ENCODE peak calls at places on chromosomes 12 and 14, in five cellular contexts. One of them, this sample, is unnamed.

GRCh38 chr12:32889073-32889760 is 7.4 kb downstream of the PKP2 start:
- DNase-seq in activated CD8-positive, alpha-beta memory T cell treated with anti-CD3 and anti-CD28 coated beads for 1 hour: no peak
- DNase-seq in mucosa of descending colon: no peak
- DNase-seq in posterior vena cava: no peak
- DNase-seq in activated CD4-positive, alpha-beta T cell treated with anti-CD3 and anti-CD28 coated beads, Interleukin-2, amount 50 U/mL, for 1 hour: no peak
- DNase-seq in this sample: no peak

GRCh38 chr14:68285421-68286179 is 466.0 kb downstream of the RAD51B start:
- DNase-seq in activated CD4-positive, alpha-beta T cell treated with anti-CD3 and anti-CD28 coated beads, Interleukin-2, amount 50 U/mL, for 1 hour: peak
- DNase-seq in posterior vena cava: no peak
- DNase-seq in activated CD8-positive, alpha-beta memory T cell treated with anti-CD3 and anti-CD28 coated beads for 1 hour: peak
- DNase-seq in mucosa of descending colon: no peak
- DNase-seq in this sample: no peak

GRCh38 chr14:58730793-58731464 is 93.2 kb downstream of the DACT1 start:
- DNase-seq in posterior vena cava: no peak
- DNase-seq in mucosa of descending colon: no peak
- DNase-seq in activated CD8-positive, alpha-beta memory T cell treated with anti-CD3 and anti-CD28 coated beads for 1 hour: no peak
- DNase-seq in activated CD4-positive, alpha-beta T cell treated with anti-CD3 and anti-CD28 coated beads, Interleukin-2, amount 50 U/mL, for 1 hour: no peak
- DNase-seq in this sample: peak

GRCh38 chr14:74980746-74981661 is 21.7 kb upstream of the EIF2B2 start:
- DNase-seq in mucosa of descending colon: no peak
- DNase-seq in activated CD4-positive, alpha-beta T cell treated with anti-CD3 and anti-CD28 coated beads, Interleukin-2, amount 50 U/mL, for 1 hour: no peak
- DNase-seq in activated CD8-positive, alpha-beta memory T cell treated with anti-CD3 and anti-CD28 coated beads for 1 hour: no peak
- DNase-seq in posterior vena cava: peak
- DNase-seq in this sample: no peak

GRCh38 chr14:99758121-99758871 is 34.9 kb upstream of the EML1 start:
- DNase-seq in mucosa of descending colon: no peak
- DNase-seq in activated CD8-positive, alpha-beta memory T cell treated with anti-CD3 and anti-CD28 coated beads for 1 hour: no peak
- DNase-seq in posterior vena cava: peak
- DNase-seq in activated CD4-positive, alpha-beta T cell treated with anti-CD3 and anti-CD28 coated beads, Interleukin-2, amount 50 U/mL, for 1 hour: no peak
- DNase-seq in this sample: peak

GRCh38 chr14:88683119-88683518 is 109.6 kb downstream of the EML5 start:
- DNase-seq in posterior vena cava: no peak
- DNase-seq in activated CD4-positive, alpha-beta T cell treated with anti-CD3 and anti-CD28 coated beads, Interleukin-2, amount 50 U/mL, for 1 hour: no peak
- DNase-seq in activated CD8-positive, alpha-beta memory T cell treated with anti-CD3 and anti-CD28 coated beads for 1 hour: no peak
- DNase-seq in mucosa of descending colon: no peak
- DNase-seq in this sample: no peak

GRCh38 chr14:75310295-75311059 is 31.8 kb downstream of the FOS start:
- DNase-seq in activated CD8-positive, alpha-beta memory T cell treated with anti-CD3 and anti-CD28 coated beads for 1 hour: no peak
- DNase-seq in posterior vena cava: peak
- DNase-seq in mucosa of descending colon: peak
- DNase-seq in activated CD4-positive, alpha-beta T cell treated with anti-CD3 and anti-CD28 coated beads, Interleukin-2, amount 50 U/mL, for 1 hour: no peak
- DNase-seq in this sample: peak

GRCh38 chr12:128057586-128057985 is 209.4 kb upstream of the TMEM132C start:
- DNase-seq in activated CD8-positive, alpha-beta memory T cell treated with anti-CD3 and anti-CD28 coated beads for 1 hour: no peak
- DNase-seq in activated CD4-positive, alpha-beta T cell treated with anti-CD3 and anti-CD28 coated beads, Interleukin-2, amount 50 U/mL, for 1 hour: no peak
- DNase-seq in mucosa of descending colon: no peak
- DNase-seq in posterior vena cava: no peak
- DNase-seq in this sample: no peak

GRCh38 chr12:98406378-98406777 is 109.0 kb upstream of the TMPO start:
- DNase-seq in mucosa of descending colon: no peak
- DNase-seq in activated CD8-positive, alpha-beta memory T cell treated with anti-CD3 and anti-CD28 coated beads for 1 hour: no peak
- DNase-seq in posterior vena cava: no peak
- DNase-seq in activated CD4-positive, alpha-beta T cell treated with anti-CD3 and anti-CD28 coated beads, Interleukin-2, amount 50 U/mL, for 1 hour: no peak
- DNase-seq in this sample: no peak

GRCh38 chr12:32116897-32117296 is 10.2 kb downstream of the BICD1 start:
- DNase-seq in posterior vena cava: no peak
- DNase-seq in activated CD4-positive, alpha-beta T cell treated with anti-CD3 and anti-CD28 coated beads, Interleukin-2, amount 50 U/mL, for 1 hour: no peak
- DNase-seq in mucosa of descending colon: no peak
- DNase-seq in activated CD8-positive, alpha-beta memory T cell treated with anti-CD3 and anti-CD28 coated beads for 1 hour: no peak
- DNase-seq in this sample: peak

GRCh38 chr12:39235990-39236767 is 206.7 kb downstream of the KIF21A start:
- DNase-seq in mucosa of descending colon: no peak
- DNase-seq in posterior vena cava: no peak
- DNase-seq in activated CD4-positive, alpha-beta T cell treated with anti-CD3 and anti-CD28 coated beads, Interleukin-2, amount 50 U/mL, for 1 hour: no peak
- DNase-seq in activated CD8-positive, alpha-beta memory T cell treated with anti-CD3 and anti-CD28 coated beads for 1 hour: no peak
- DNase-seq in this sample: no peak

GRCh38 chr14:90740946-90741681 is 75.1 kb downstream of the TTC7B start:
- DNase-seq in mucosa of descending colon: no peak
- DNase-seq in activated CD8-positive, alpha-beta memory T cell treated with anti-CD3 and anti-CD28 coated beads for 1 hour: no peak
- DNase-seq in posterior vena cava: no peak
- DNase-seq in activated CD4-positive, alpha-beta T cell treated with anti-CD3 and anti-CD28 coated beads, Interleukin-2, amount 50 U/mL, for 1 hour: no peak
- DNase-seq in this sample: no peak

GRCh38 chr12:122159879-122160278 is 14.1 kb downstream of the IL31 start:
- DNase-seq in activated CD4-positive, alpha-beta T cell treated with anti-CD3 and anti-CD28 coated beads, Interleukin-2, amount 50 U/mL, for 1 hour: no peak
- DNase-seq in mucosa of descending colon: no peak
- DNase-seq in activated CD8-positive, alpha-beta memory T cell treated with anti-CD3 and anti-CD28 coated beads for 1 hour: no peak
- DNase-seq in posterior vena cava: no peak
- DNase-seq in this sample: no peak

GRCh38 chr14:92677087-92677668 is 71.2 kb downstream of the LGMN start:
- DNase-seq in mucosa of descending colon: no peak
- DNase-seq in posterior vena cava: no peak
- DNase-seq in activated CD4-positive, alpha-beta T cell treated with anti-CD3 and anti-CD28 coated beads, Interleukin-2, amount 50 U/mL, for 1 hour: no peak
- DNase-seq in activated CD8-positive, alpha-beta memory T cell treated with anti-CD3 and anti-CD28 coated beads for 1 hour: no peak
- DNase-seq in this sample: no peak

GRCh38 chr14:75454963-75455546 is 27.2 kb downstream of the JDP2 start:
- DNase-seq in activated CD4-positive, alpha-beta T cell treated with anti-CD3 and anti-CD28 coated beads, Interleukin-2, amount 50 U/mL, for 1 hour: no peak
- DNase-seq in posterior vena cava: peak
- DNase-seq in activated CD8-positive, alpha-beta memory T cell treated with anti-CD3 and anti-CD28 coated beads for 1 hour: no peak
- DNase-seq in mucosa of descending colon: no peak
- DNase-seq in this sample: peak

GRCh38 chr14:38207830-38208815 is at the start of gene SSTR1:
- DNase-seq in activated CD8-positive, alpha-beta memory T cell treated with anti-CD3 and anti-CD28 coated beads for 1 hour: no peak
- DNase-seq in posterior vena cava: no peak
- DNase-seq in mucosa of descending colon: peak
- DNase-seq in activated CD4-positive, alpha-beta T cell treated with anti-CD3 and anti-CD28 coated beads, Interleukin-2, amount 50 U/mL, for 1 hour: no peak
- DNase-seq in this sample: no peak

GRCh38 chr12:11635341-11635740 is 14.1 kb upstream of the ETV6 start:
- DNase-seq in mucosa of descending colon: no peak
- DNase-seq in posterior vena cava: no peak
- DNase-seq in activated CD8-positive, alpha-beta memory T cell treated with anti-CD3 and anti-CD28 coated beads for 1 hour: no peak
- DNase-seq in activated CD4-positive, alpha-beta T cell treated with anti-CD3 and anti-CD28 coated beads, Interleukin-2, amount 50 U/mL, for 1 hour: no peak
- DNase-seq in this sample: no peak

GRCh38 chr14:104545151-104545931 is 34.2 kb upstream of the C14orf180 start:
- DNase-seq in activated CD8-positive, alpha-beta memory T cell treated with anti-CD3 and anti-CD28 coated beads for 1 hour: no peak
- DNase-seq in mucosa of descending colon: peak
- DNase-seq in posterior vena cava: peak
- DNase-seq in activated CD4-positive, alpha-beta T cell treated with anti-CD3 and anti-CD28 coated beads, Interleukin-2, amount 50 U/mL, for 1 hour: no peak
- DNase-seq in this sample: no peak

GRCh38 chr14:36649872-36650650 is 11.6 kb upstream of the PAX9 start:
- DNase-seq in mucosa of descending colon: no peak
- DNase-seq in posterior vena cava: no peak
- DNase-seq in activated CD8-positive, alpha-beta memory T cell treated with anti-CD3 and anti-CD28 coated beads for 1 hour: no peak
- DNase-seq in activated CD4-positive, alpha-beta T cell treated with anti-CD3 and anti-CD28 coated beads, Interleukin-2, amount 50 U/mL, for 1 hour: no peak
- DNase-seq in this sample: no peak

GRCh38 chr12:107760207-107760816 is 625 bp downstream of the PRDM4 start:
- DNase-seq in mucosa of descending colon: peak
- DNase-seq in posterior vena cava: no peak
- DNase-seq in activated CD4-positive, alpha-beta T cell treated with anti-CD3 and anti-CD28 coated beads, Interleukin-2, amount 50 U/mL, for 1 hour: peak
- DNase-seq in activated CD8-positive, alpha-beta memory T cell treated with anti-CD3 and anti-CD28 coated beads for 1 hour: no peak
- DNase-seq in this sample: no peak

GRCh38 chr14:90698379-90698869 is 117.8 kb downstream of the TTC7B start:
- DNase-seq in activated CD4-positive, alpha-beta T cell treated with anti-CD3 and anti-CD28 coated beads, Interleukin-2, amount 50 U/mL, for 1 hour: no peak
- DNase-seq in activated CD8-positive, alpha-beta memory T cell treated with anti-CD3 and anti-CD28 coated beads for 1 hour: no peak
- DNase-seq in mucosa of descending colon: no peak
- DNase-seq in posterior vena cava: no peak
- DNase-seq in this sample: no peak

GRCh38 chr12:19121449-19122018 is 8.0 kb upstream of the PLEKHA5 start:
- DNase-seq in posterior vena cava: no peak
- DNase-seq in activated CD4-positive, alpha-beta T cell treated with anti-CD3 and anti-CD28 coated beads, Interleukin-2, amount 50 U/mL, for 1 hour: no peak
- DNase-seq in activated CD8-positive, alpha-beta memory T cell treated with anti-CD3 and anti-CD28 coated beads for 1 hour: no peak
- DNase-seq in mucosa of descending colon: no peak
- DNase-seq in this sample: peak

GRCh38 chr12:53053223-53054111 is 3.6 kb downstream of the TNS2 start:
- DNase-seq in posterior vena cava: peak
- DNase-seq in activated CD4-positive, alpha-beta T cell treated with anti-CD3 and anti-CD28 coated beads, Interleukin-2, amount 50 U/mL, for 1 hour: peak
- DNase-seq in mucosa of descending colon: peak
- DNase-seq in activated CD8-positive, alpha-beta memory T cell treated with anti-CD3 and anti-CD28 coated beads for 1 hour: peak
- DNase-seq in this sample: no peak

GRCh38 chr12:118714051-118714460 is 267.3 kb upstream of the SRRM4 start:
- DNase-seq in activated CD8-positive, alpha-beta memory T cell treated with anti-CD3 and anti-CD28 coated beads for 1 hour: no peak
- DNase-seq in activated CD4-positive, alpha-beta T cell treated with anti-CD3 and anti-CD28 coated beads, Interleukin-2, amount 50 U/mL, for 1 hour: no peak
- DNase-seq in posterior vena cava: no peak
- DNase-seq in mucosa of descending colon: no peak
- DNase-seq in this sample: no peak

This sample was measured in HFFc6.